ENCODE peak calls at places on chromosomes 5 and 9, in eight cellular contexts. H is cardiac muscle cell, J is SK-N-MC, V is right atrium auricular region, Y is AG04450, O is substantia nigra, I is SJSA1, P is fibroblast of lung. W is an unnamed sample.

GRCh38 chr5:2188661-2189060 is 305.9 kb upstream of the IRX4 start:
- DNase-seq in H (no peak), J (no peak), V (no peak), Y (no peak), O (no peak), I (no peak), P (no peak), W (no peak)

GRCh38 chr9:135123735-135124134 is 36.3 kb downstream of the OLFM1 start:
- DNase-seq in H (no peak), J (no peak), V (no peak), Y (no peak), O (peak), I (no peak), P (no peak), W (no peak)

GRCh38 chr5:74433255-74434123 is 207.0 kb downstream of the ENC1 start:
- DNase-seq in H (peak), J (no peak), V (no peak), Y (no peak), O (no peak), I (no peak), P (peak), W (no peak)

GRCh38 chr9:135602789-135603481 is 36.4 kb downstream of the GLT6D1 start:
- DNase-seq in H (peak), J (no peak), V (no peak), Y (no peak), O (no peak), I (peak), P (peak), W (peak)

GRCh38 chr9:124040186-124040920 is 28.8 kb downstream of the LHX2 start:
- DNase-seq in H (peak), J (no peak), V (no peak), Y (no peak), O (no peak), I (no peak), P (peak), W (no peak)

GRCh38 chr5:111749303-111750026 is 7.5 kb downstream of the NREP start:
- DNase-seq in H (no peak), J (no peak), V (no peak), Y (no peak), O (no peak), I (no peak), P (peak), W (no peak)

GRCh38 chr5:20606006-20606405 is 618.0 kb upstream of the CDH18 start:
- DNase-seq in H (peak), J (peak), V (no peak), Y (no peak), O (no peak), I (no peak), P (no peak), W (no peak)

GRCh38 chr9:127545196-127546124 is 66.6 kb upstream of the STXBP1 start:
- DNase-seq in H (peak), J (no peak), V (no peak), Y (no peak), O (peak), I (peak), P (peak), W (no peak)

GRCh38 chr9:1982074-1982473 is 33.1 kb upstream of the SMARCA2 start:
- DNase-seq in H (no peak), J (no peak), V (no peak), Y (no peak), O (no peak), I (no peak), P (no peak), W (no peak)

GRCh38 chr9:38390851-38391250 is 1.7 kb upstream of the ALDH1B1 start:
- DNase-seq in H (no peak), J (no peak), V (no peak), Y (no peak), O (no peak), I (no peak), P (no peak), W (no peak)

GRCh38 chr5:37437716-37438115 is 58.6 kb downstream of the WDR70 start:
- DNase-seq in H (peak), J (no peak), V (no peak), Y (no peak), O (no peak), I (no peak), P (peak), W (no peak)

GRCh38 chr5:1950708-1951103 is 68.0 kb upstream of the IRX4 start:
- DNase-seq in H (no peak), J (no peak), V (no peak), Y (no peak), O (no peak), I (no peak), P (peak), W (no peak)

GRCh38 chr5:149915392-149916260 is 29.0 kb downstream of the PDE6A start:
- DNase-seq in H (no peak), J (no peak), V (no peak), Y (no peak), O (no peak), I (no peak), P (peak), W (no peak)

GRCh38 chr9:84993105-84993504 is 323.6 kb downstream of the NTRK2 start:
- DNase-seq in H (no peak), J (no peak), V (no peak), Y (no peak), O (no peak), I (no peak), P (peak), W (no peak)

GRCh38 chr9:74379718-74380117 is 117.4 kb upstream of the RORB start:
- DNase-seq in H (peak), J (peak), V (no peak), Y (no peak), O (no peak), I (no peak), P (peak), W (peak)

GRCh38 chr5:169789417-169789816 is 152.3 kb downstream of the DOCK2 start:
- DNase-seq in H (no peak), J (no peak), V (no peak), Y (no peak), O (no peak), I (no peak), P (no peak), W (no peak)

GRCh38 chr5:119054082-119054481 is 16.8 kb upstream of the DMXL1 start:
- DNase-seq in H (no peak), J (no peak), V (no peak), Y (no peak), O (no peak), I (no peak), P (no peak), W (no peak)

GRCh38 chr5:11801061-11801460 is 103.2 kb downstream of the CTNND2 start:
- DNase-seq in H (no peak), J (no peak), V (no peak), Y (no peak), O (no peak), I (no peak), P (peak), W (no peak)

GRCh38 chr9:82891321-82891720 is 171.6 kb downstream of the RASEF start:
- DNase-seq in H (no peak), J (no peak), V (no peak), Y (no peak), O (no peak), I (no peak), P (peak), W (no peak)

DNA sequence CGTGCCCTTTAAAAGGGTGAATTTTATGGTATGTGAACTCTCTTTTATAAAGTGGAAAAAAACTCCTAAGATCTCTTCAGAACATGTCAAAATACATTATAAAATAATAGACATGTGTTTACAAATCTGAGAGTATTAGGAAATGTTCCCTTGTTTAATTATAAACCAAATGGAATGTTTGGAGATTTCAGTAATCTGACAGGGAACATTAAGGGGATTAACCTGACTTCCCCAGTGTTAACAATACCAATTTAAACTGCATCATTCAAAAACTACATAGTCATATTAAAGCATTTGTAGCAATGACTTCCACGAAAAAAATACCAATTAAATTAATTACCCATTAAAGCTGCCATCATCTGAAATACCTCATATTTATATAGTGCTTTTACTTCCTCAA is 1.6 kb upstream of the OCLN start:
- DNase-seq in H (no peak), J (no peak), V (no peak), Y (no peak), O (no peak), I (no peak), P (no peak), W (no peak)
- H3K27ac ChIP-seq in H (no peak), J (no peak), V (no peak), Y (no peak), O (no peak), I (no peak), P (no peak), W (no peak)

GRCh38 chr5:59357421-59357977 is 536.0 kb downstream of the PDE4D start:
- DNase-seq in H (peak), J (no peak), V (no peak), Y (no peak), O (no peak), I (no peak), P (peak), W (no peak)

GRCh38 chr5:59354274-59354673 is 539.3 kb downstream of the PDE4D start:
- DNase-seq in H (no peak), J (no peak), V (no peak), Y (no peak), O (no peak), I (no peak), P (no peak), W (no peak)

GRCh38 chr5:59358005-59358404 is 535.5 kb downstream of the PDE4D start:
- DNase-seq in H (no peak), J (no peak), V (no peak), Y (no peak), O (no peak), I (no peak), P (no peak), W (no peak)

GRCh38 chr5:59356813-59357381 is 536.6 kb downstream of the PDE4D start:
- DNase-seq in H (peak), J (no peak), V (peak), Y (no peak), O (peak), I (no peak), P (no peak), W (no peak)

DNA sequence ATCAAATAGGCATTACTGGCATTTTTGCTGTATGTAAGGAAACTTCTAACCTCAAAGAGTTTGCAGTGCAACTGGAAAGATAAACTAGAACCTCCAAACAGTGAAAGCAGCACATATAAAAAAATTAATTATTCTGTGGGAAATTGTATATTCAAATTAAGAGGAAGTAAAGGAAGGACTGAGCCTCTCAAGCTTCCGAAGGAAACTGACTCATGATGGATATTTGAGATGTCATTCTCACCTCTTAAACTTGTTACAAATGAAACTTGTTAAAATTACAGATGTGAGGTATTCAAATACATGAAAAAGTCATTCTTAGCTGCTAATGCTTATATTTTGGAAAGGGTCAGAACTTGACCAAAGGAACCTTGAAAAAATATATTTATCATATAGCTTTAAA is 538.7 kb downstream of the PDE4D start:
- DNase-seq in H (no peak), J (no peak), V (no peak), Y (no peak), O (no peak), I (no peak), P (no peak), W (no peak)
- H3K27ac ChIP-seq in H (peak), J (no peak), V (no peak), Y (no peak), O (no peak), I (no peak), P (no peak), W (no peak)

DNA sequence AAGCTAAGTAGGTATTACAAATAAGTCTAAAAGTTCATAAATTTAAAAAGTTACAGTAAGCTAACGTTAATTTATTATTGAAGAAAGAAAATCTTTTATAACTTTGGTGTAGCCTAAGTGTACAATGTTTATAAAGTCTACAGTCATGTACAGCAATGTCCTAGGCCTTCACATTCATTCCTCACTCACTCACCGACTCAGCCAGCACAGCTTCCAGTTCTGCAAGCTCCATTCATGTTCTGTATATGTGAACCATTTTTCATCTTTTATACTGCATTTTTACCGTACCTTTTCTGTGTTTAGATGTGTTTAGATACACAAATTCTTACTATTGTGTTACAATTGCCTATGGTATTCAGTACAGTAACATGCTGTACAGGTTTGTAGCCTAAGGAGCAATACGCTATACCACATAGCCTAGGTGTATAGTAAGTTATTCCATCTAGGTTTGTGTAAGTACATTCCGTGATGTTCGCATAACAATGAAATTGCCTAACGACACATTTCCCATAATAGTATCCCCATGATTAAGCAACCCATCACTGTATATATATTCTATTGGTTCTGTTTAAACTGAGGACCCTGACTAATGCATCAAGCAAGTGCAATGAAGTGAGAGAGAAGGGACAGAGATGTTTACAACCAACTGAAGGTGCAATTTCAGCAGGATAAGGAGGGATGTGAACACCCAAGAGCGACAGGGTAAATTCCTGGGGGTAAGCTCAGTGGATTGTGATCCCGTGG is 88.9 kb upstream of the TRIO start:
- DNase-seq in H (no peak), J (no peak), V (no peak), Y (no peak), O (no peak), I (no peak), P (peak), W (no peak)
- H3K27ac ChIP-seq in H (no peak), J (no peak), V (no peak), Y (peak), O (no peak), I (no peak), P (no peak), W (no peak)

GRCh38 chr9:114450833-114451706 is 54.2 kb downstream of the WHRN start:
- DNase-seq in H (no peak), J (no peak), V (no peak), Y (no peak), O (no peak), I (no peak), P (no peak), W (no peak)
- H3K27ac ChIP-seq in H (no peak), J (no peak), V (no peak), Y (no peak), O (no peak), I (no peak), P (no peak), W (no peak)

DNA sequence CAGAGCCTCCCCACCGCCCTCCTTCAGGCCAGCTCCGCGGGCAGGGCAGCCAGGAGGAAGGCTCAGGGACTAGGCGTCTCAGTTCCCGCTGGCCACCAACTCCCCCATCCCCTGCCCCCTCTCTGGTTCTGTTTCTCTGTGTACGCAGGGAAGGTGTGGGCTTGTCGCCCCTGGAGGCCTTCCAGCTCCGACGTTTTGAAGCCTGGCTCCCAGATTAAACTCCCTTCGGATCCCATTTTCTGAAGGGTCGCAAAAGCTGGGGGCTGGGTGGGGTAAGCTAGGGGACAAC is 346 bp downstream of the ATOX1 start:
- DNase-seq in H (no peak), J (no peak), V (no peak), Y (no peak), O (no peak), I (peak), P (no peak), W (no peak)
- H3K27ac ChIP-seq in H (peak), J (no peak), V (peak), Y (peak), O (peak), I (peak), P (peak), W (no peak)

GRCh38 chr5:93675458-93676450 is 65.6 kb downstream of the POU5F2 start:
- DNase-seq in H (no peak), J (no peak), V (no peak), Y (no peak), O (no peak), I (no peak), P (no peak), W (no peak)

GRCh38 chr5:93674866-93675457 is 66.4 kb downstream of the POU5F2 start:
- DNase-seq in H (no peak), J (no peak), V (no peak), Y (no peak), O (no peak), I (no peak), P (no peak), W (no peak)

GRCh38 chr5:93674138-93674537 is 67.3 kb downstream of the POU5F2 start:
- DNase-seq in H (peak), J (no peak), V (no peak), Y (no peak), O (no peak), I (no peak), P (no peak), W (no peak)

GRCh38 chr5:93677344-93678021 is 63.9 kb downstream of the POU5F2 start:
- DNase-seq in H (peak), J (peak), V (no peak), Y (peak), O (peak), I (peak), P (peak), W (peak)

DNA sequence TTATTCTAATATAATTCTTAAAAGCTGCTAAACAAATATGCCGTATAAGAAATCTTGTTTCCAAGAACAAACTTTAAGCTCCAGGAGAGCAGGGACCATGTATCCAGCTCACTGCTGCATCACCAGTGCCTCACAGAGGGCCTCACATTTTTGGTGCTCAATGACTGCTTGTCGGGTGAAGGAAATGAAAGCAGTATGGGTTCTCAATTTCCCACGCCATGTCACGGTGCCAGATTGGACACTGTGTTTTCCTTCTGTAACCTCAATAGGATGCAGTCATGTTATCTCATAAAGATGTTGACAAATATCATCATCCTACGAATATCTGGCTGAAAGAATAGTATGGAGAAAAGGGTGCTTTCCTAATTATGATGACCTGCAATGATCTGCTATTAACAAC is 64.7 kb downstream of the POU5F2 start:
- DNase-seq in H (peak), J (no peak), V (no peak), Y (no peak), O (peak), I (no peak), P (no peak), W (no peak)
- H3K27ac ChIP-seq in H (peak), J (peak), V (no peak), Y (no peak), O (no peak), I (no peak), P (no peak), W (no peak)

GRCh38 chr5:172403191-172403794 is 51.0 kb downstream of the SH3PXD2B start:
- DNase-seq in H (peak), J (no peak), V (peak), Y (no peak), O (peak), I (no peak), P (peak), W (peak)
- H3K27ac ChIP-seq in H (peak), J (peak), V (peak), Y (peak), O (peak), I (no peak), P (no peak), W (no peak)

GRCh38 chr5:172603425-172603824 is 37.6 kb upstream of the NEURL1B start:
- DNase-seq in H (peak), J (no peak), V (no peak), Y (peak), O (peak), I (no peak), P (peak), W (peak)
- H3K27ac ChIP-seq in H (no peak), J (no peak), V (peak), Y (peak), O (peak), I (no peak), P (peak), W (peak)

GRCh38 chr5:10194083-10194482 is 55.6 kb downstream of the ATPSCKMT start:
- DNase-seq in H (no peak), J (no peak), V (no peak), Y (no peak), O (no peak), I (no peak), P (no peak), W (no peak)

GRCh38 chr5:10198021-10198420 is 51.7 kb downstream of the ATPSCKMT start:
- DNase-seq in H (no peak), J (no peak), V (no peak), Y (no peak), O (no peak), I (no peak), P (no peak), W (no peak)

GRCh38 chr5:10192309-10192708 is 57.4 kb downstream of the ATPSCKMT start:
- DNase-seq in H (peak), J (no peak), V (no peak), Y (peak), O (no peak), I (no peak), P (peak), W (no peak)
- H3K27ac ChIP-seq in H (no peak), J (no peak), V (no peak), Y (no peak), O (no peak), I (no peak), P (peak), W (no peak)

GRCh38 chr5:132408456-132408855 is 38.9 kb downstream of the SLC22A5 start:
- DNase-seq in H (no peak), J (no peak), V (no peak), Y (no peak), O (no peak), I (no peak), P (no peak), W (no peak)

GRCh38 chr5:132413567-132413966 is 44.1 kb downstream of the SLC22A5 start:
- DNase-seq in H (no peak), J (no peak), V (no peak), Y (no peak), O (no peak), I (no peak), P (no peak), W (no peak)

GRCh38 chr5:132410451-132411381 is 41.2 kb downstream of the SLC22A5 start:
- DNase-seq in H (peak), J (no peak), V (no peak), Y (no peak), O (peak), I (peak), P (peak), W (peak)

GRCh38 chr5:132408965-132409364 is 39.5 kb downstream of the SLC22A5 start:
- DNase-seq in H (no peak), J (no peak), V (no peak), Y (no peak), O (no peak), I (no peak), P (no peak), W (no peak)

DNA sequence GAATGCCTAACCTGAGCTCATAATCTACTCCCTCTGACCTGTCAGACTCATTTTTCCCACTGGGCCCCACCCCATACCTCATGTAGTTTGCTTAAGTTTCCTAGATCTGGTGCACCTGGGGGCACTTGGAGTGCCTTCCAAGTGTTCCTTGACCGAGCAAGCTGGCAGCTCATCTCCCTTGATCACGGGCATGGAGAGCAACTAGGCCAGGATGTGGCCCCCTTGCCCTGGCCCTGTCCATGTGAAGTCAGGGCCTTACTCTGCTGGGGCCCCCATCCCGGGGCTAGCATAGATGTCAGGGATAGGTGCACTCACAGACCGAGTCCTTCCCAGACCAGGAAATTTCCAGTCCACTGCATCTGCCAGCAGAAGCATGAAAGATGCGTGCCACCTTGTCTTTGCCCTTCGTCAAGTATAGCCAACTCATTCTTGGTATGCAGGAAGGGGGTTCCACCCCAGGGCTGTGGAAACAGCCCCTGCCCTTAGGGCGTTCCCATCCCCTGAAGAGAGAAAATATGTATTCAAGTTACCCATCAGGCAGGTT is 41.9 kb downstream of the SLC22A5 start:
- DNase-seq in H (no peak), J (no peak), V (no peak), Y (no peak), O (peak), I (no peak), P (no peak), W (no peak)
- H3K27ac ChIP-seq in H (peak), J (no peak), V (peak), Y (peak), O (peak), I (peak), P (peak), W (no peak)